ENCODE peak calls at places on chromosomes 1 and 21, in six cellular contexts. One of them, this sample, is unnamed.

GRCh38 chr1:173865468-173866164 is 2.2 kb downstream of the GAS5 start:
- DNase-seq in M059J: no peak
- DNase-seq in RCC 7860: no peak
- DNase-seq in T-cell: no peak
- DNase-seq in central memory CD8-positive, alpha-beta T cell: no peak
- DNase-seq in left colon: no peak
- DNase-seq in this sample: no peak

GRCh38 chr1:234694661-234695060 is 84.7 kb upstream of the IRF2BP2 start:
- DNase-seq in M059J: no peak
- DNase-seq in RCC 7860: no peak
- DNase-seq in T-cell: no peak
- DNase-seq in central memory CD8-positive, alpha-beta T cell: no peak
- DNase-seq in left colon: no peak
- DNase-seq in this sample: no peak

GRCh38 chr1:50847303-50847702 is 112.8 kb downstream of the FAF1 start:
- DNase-seq in M059J: no peak
- DNase-seq in RCC 7860: no peak
- DNase-seq in T-cell: no peak
- DNase-seq in central memory CD8-positive, alpha-beta T cell: no peak
- DNase-seq in left colon: no peak
- DNase-seq in this sample: no peak

GRCh38 chr1:244796719-244797406 is 38.6 kb upstream of the COX20 start:
- DNase-seq in M059J: peak; percentile 58
- DNase-seq in RCC 7860: peak; percentile 48
- DNase-seq in T-cell: peak; percentile 12
- DNase-seq in central memory CD8-positive, alpha-beta T cell: peak; percentile 39
- DNase-seq in left colon: no peak
- DNase-seq in this sample: peak; percentile 51

GRCh38 chr1:97999320-97999719 is 78.5 kb upstream of the DPYD start:
- DNase-seq in M059J: peak; percentile 51
- DNase-seq in RCC 7860: peak; percentile 59
- DNase-seq in T-cell: no peak
- DNase-seq in central memory CD8-positive, alpha-beta T cell: no peak
- DNase-seq in left colon: no peak
- DNase-seq in this sample: no peak

GRCh38 chr1:32413507-32414185 is 19.4 kb upstream of the BSDC1 start:
- DNase-seq in M059J: peak; percentile 72
- DNase-seq in RCC 7860: peak; percentile 60
- DNase-seq in T-cell: peak; percentile 56
- DNase-seq in central memory CD8-positive, alpha-beta T cell: peak; percentile 58
- DNase-seq in left colon: peak; percentile 54
- DNase-seq in this sample: peak; percentile 83

GRCh38 chr1:39104158-39105060 is 78.3 kb downstream of the NDUFS5 start:
- DNase-seq in M059J: peak; percentile 64
- DNase-seq in RCC 7860: no peak
- DNase-seq in T-cell: no peak
- DNase-seq in central memory CD8-positive, alpha-beta T cell: no peak
- DNase-seq in left colon: peak; percentile 27
- DNase-seq in this sample: no peak

GRCh38 chr1:214574598-214575411 is 23.4 kb upstream of the PTPN14 start:
- DNase-seq in M059J: peak; percentile 34
- DNase-seq in RCC 7860: no peak
- DNase-seq in T-cell: no peak
- DNase-seq in central memory CD8-positive, alpha-beta T cell: no peak
- DNase-seq in left colon: no peak
- DNase-seq in this sample: no peak

GRCh38 chr1:30362603-30362990 is 360.8 kb downstream of the MATN1 start:
- DNase-seq in M059J: no peak
- DNase-seq in RCC 7860: no peak
- DNase-seq in T-cell: no peak
- DNase-seq in central memory CD8-positive, alpha-beta T cell: no peak
- DNase-seq in left colon: no peak
- DNase-seq in this sample: no peak

GRCh38 chr1:19101244-19101643 is 108.8 kb downstream of the UBR4 start:
- DNase-seq in M059J: no peak
- DNase-seq in RCC 7860: no peak
- DNase-seq in T-cell: no peak
- DNase-seq in central memory CD8-positive, alpha-beta T cell: no peak
- DNase-seq in left colon: no peak
- DNase-seq in this sample: no peak

GRCh38 chr1:152190589-152190988 is 31.6 kb upstream of the RPTN start:
- DNase-seq in M059J: peak; percentile 33
- DNase-seq in RCC 7860: no peak
- DNase-seq in T-cell: no peak
- DNase-seq in central memory CD8-positive, alpha-beta T cell: no peak
- DNase-seq in left colon: no peak
- DNase-seq in this sample: no peak

GRCh38 chr1:101236546-101237228 is at the start of gene S1PR1:
- DNase-seq in M059J: peak; percentile 62
- DNase-seq in RCC 7860: peak; percentile 56
- DNase-seq in T-cell: peak; percentile 62
- DNase-seq in central memory CD8-positive, alpha-beta T cell: peak; percentile 66
- DNase-seq in left colon: peak; percentile 29
- DNase-seq in this sample: no peak

GRCh38 chr21:25916226-25916625 is 181.5 kb downstream of the GABPA start:
- DNase-seq in M059J: no peak
- DNase-seq in RCC 7860: peak; percentile 56
- DNase-seq in T-cell: no peak
- DNase-seq in central memory CD8-positive, alpha-beta T cell: no peak
- DNase-seq in left colon: no peak
- DNase-seq in this sample: no peak

GRCh38 chr1:159889821-159890252 is 10.1 kb downstream of the CFAP45 start:
- DNase-seq in M059J: peak; percentile 99
- DNase-seq in RCC 7860: peak; percentile 86
- DNase-seq in T-cell: no peak
- DNase-seq in central memory CD8-positive, alpha-beta T cell: no peak
- DNase-seq in left colon: no peak
- DNase-seq in this sample: no peak

GRCh38 chr21:42580076-42580792 is 66.6 kb downstream of the SLC37A1 start:
- DNase-seq in M059J: no peak
- DNase-seq in RCC 7860: no peak
- DNase-seq in T-cell: no peak
- DNase-seq in central memory CD8-positive, alpha-beta T cell: no peak
- DNase-seq in left colon: peak; percentile 10
- DNase-seq in this sample: no peak

GRCh38 chr1:234926252-234926573 is 202.4 kb downstream of the TOMM20 start:
- DNase-seq in M059J: no peak
- DNase-seq in RCC 7860: no peak
- DNase-seq in T-cell: no peak
- DNase-seq in central memory CD8-positive, alpha-beta T cell: no peak
- DNase-seq in left colon: no peak
- DNase-seq in this sample: no peak

GRCh38 chr1:229006121-229006870 is 264.6 kb upstream of the RAB4A start:
- DNase-seq in M059J: peak; percentile 44
- DNase-seq in RCC 7860: no peak
- DNase-seq in T-cell: no peak
- DNase-seq in central memory CD8-positive, alpha-beta T cell: no peak
- DNase-seq in left colon: no peak
- DNase-seq in this sample: no peak

GRCh38 chr21:39700318-39700717 is 44.7 kb upstream of the IGSF5 start:
- DNase-seq in M059J: no peak
- DNase-seq in RCC 7860: no peak
- DNase-seq in T-cell: no peak
- DNase-seq in central memory CD8-positive, alpha-beta T cell: no peak
- DNase-seq in left colon: no peak
- DNase-seq in this sample: no peak

GRCh38 chr21:27450216-27450615 is 483.3 kb upstream of the ADAMTS5 start:
- DNase-seq in M059J: no peak
- DNase-seq in RCC 7860: no peak
- DNase-seq in T-cell: no peak
- DNase-seq in central memory CD8-positive, alpha-beta T cell: no peak
- DNase-seq in left colon: no peak
- DNase-seq in this sample: no peak

GRCh38 chr1:161763522-161764098 is 2.5 kb upstream of the ATF6 start:
- DNase-seq in M059J: peak; percentile 27
- DNase-seq in RCC 7860: no peak
- DNase-seq in T-cell: peak; percentile 32
- DNase-seq in central memory CD8-positive, alpha-beta T cell: no peak
- DNase-seq in left colon: no peak
- DNase-seq in this sample: peak; percentile 46

GRCh38 chr1:182556279-182556678 is 32.8 kb downstream of the RNASEL start:
- DNase-seq in M059J: peak; percentile 22
- DNase-seq in RCC 7860: no peak
- DNase-seq in T-cell: no peak
- DNase-seq in central memory CD8-positive, alpha-beta T cell: no peak
- DNase-seq in left colon: no peak
- DNase-seq in this sample: no peak

GRCh38 chr21:43909736-43910455 is 44.9 kb downstream of the AGPAT3 start:
- DNase-seq in M059J: no peak
- DNase-seq in RCC 7860: no peak
- DNase-seq in T-cell: no peak
- DNase-seq in central memory CD8-positive, alpha-beta T cell: no peak
- DNase-seq in left colon: no peak
- DNase-seq in this sample: no peak

GRCh38 chr21:14453339-14453738 is 70.4 kb upstream of the HSPA13 start:
- DNase-seq in M059J: no peak
- DNase-seq in RCC 7860: no peak
- DNase-seq in T-cell: no peak
- DNase-seq in central memory CD8-positive, alpha-beta T cell: no peak
- DNase-seq in left colon: no peak
- DNase-seq in this sample: no peak

GRCh38 chr1:186306533-186306932 is 68.5 kb downstream of the TPR start:
- DNase-seq in M059J: no peak
- DNase-seq in RCC 7860: no peak
- DNase-seq in T-cell: no peak
- DNase-seq in central memory CD8-positive, alpha-beta T cell: no peak
- DNase-seq in left colon: no peak
- DNase-seq in this sample: no peak

GRCh38 chr1:178512566-178513277 is at the start of gene TEX35:
- DNase-seq in M059J: no peak
- DNase-seq in RCC 7860: no peak
- DNase-seq in T-cell: no peak
- DNase-seq in central memory CD8-positive, alpha-beta T cell: no peak
- DNase-seq in left colon: no peak
- DNase-seq in this sample: no peak

GRCh38 chr1:116878804-116879477 is 30.8 kb upstream of the PTGFRN start:
- DNase-seq in M059J: peak; percentile 33
- DNase-seq in RCC 7860: no peak
- DNase-seq in T-cell: no peak
- DNase-seq in central memory CD8-positive, alpha-beta T cell: no peak
- DNase-seq in left colon: no peak
- DNase-seq in this sample: no peak

GRCh38 chr1:94866178-94866822 is 46.1 kb downstream of the SLC44A3 start:
- DNase-seq in M059J: peak; percentile 81
- DNase-seq in RCC 7860: no peak
- DNase-seq in T-cell: no peak
- DNase-seq in central memory CD8-positive, alpha-beta T cell: no peak
- DNase-seq in left colon: no peak
- DNase-seq in this sample: no peak

GRCh38 chr1:4328402-4329071 is 325.9 kb upstream of the AJAP1 start:
- DNase-seq in M059J: no peak
- DNase-seq in RCC 7860: no peak
- DNase-seq in T-cell: no peak
- DNase-seq in central memory CD8-positive, alpha-beta T cell: no peak
- DNase-seq in left colon: no peak
- DNase-seq in this sample: no peak